ENCODE peak calls at places on chromosomes 2 and 18, in ten cellular contexts. M is activated CD4-positive, alpha-beta T cell treated with anti-CD3 and anti-CD28 coated beads, Interleukin-2, amount 50 U/mL, for 4 hours; F is BE2C; N is ELF-1; O is NCI-H510A treated with DMSO at 0.1 percent for 48 hours; K is A172; U is left ventricle myocardium superior; G is endothelial cell of umbilical vein; D is OCI-LY7; B is AG09319. R is an unnamed sample.

GRCh38 chr18:24731158-24731557 is 270.7 kb downstream of the HRH4 start:
- DNase-seq in F (no peak), N (no peak), K (no peak), B (no peak), G (no peak), O (no peak), M (no peak), U (no peak), D (no peak), R (peak)

GRCh38 chr2:100197643-100198153 is 55.3 kb upstream of the AFF3 start:
- DNase-seq in F (peak), M (no peak), O (peak), D (no peak), K (peak), U (peak), N (peak), G (peak), B (peak), R (no peak)

GRCh38 chr18:77114564-77115391 is 17.8 kb downstream of the MBP start:
- DNase-seq in F (no peak), K (no peak), D (no peak), N (peak), B (peak), M (no peak), O (no peak), G (peak), U (peak), R (no peak)

GRCh38 chr2:68250652-68251186 is 1.6 kb downstream of the PPP3R1 start:
- DNase-seq in K (no peak), B (no peak), F (no peak), N (no peak), G (no peak), U (no peak), O (no peak), D (no peak), M (no peak), R (no peak)

GRCh38 chr2:60271096-60271495 is 282.4 kb downstream of the BCL11A start:
- DNase-seq in G (no peak), F (no peak), D (no peak), N (no peak), M (no peak), O (no peak), B (no peak), K (no peak), U (no peak), R (no peak)

GRCh38 chr2:27729198-27729597 is 42.3 kb upstream of the MRPL33 start:
- DNase-seq in G (no peak), K (no peak), O (no peak), N (no peak), B (no peak), M (no peak), D (no peak), F (no peak), U (no peak), R (peak)

GRCh38 chr2:52000156-52000855 is 968.4 kb upstream of the NRXN1 start:
- DNase-seq in B (no peak), M (no peak), F (no peak), U (no peak), D (no peak), G (no peak), N (no peak), K (no peak), O (no peak), R (no peak)

GRCh38 chr2:171652411-171652775 is 34.9 kb upstream of the DYNC1I2 start:
- DNase-seq in K (no peak), G (no peak), M (no peak), U (no peak), D (no peak), B (no peak), O (no peak), F (no peak), N (peak), R (peak)

GRCh38 chr18:8117008-8117376 is 492.2 kb upstream of the RAB12 start:
- DNase-seq in F (no peak), K (no peak), G (no peak), D (no peak), O (no peak), M (no peak), N (no peak), U (no peak), B (no peak), R (no peak)

GRCh38 chr2:12964904-12965539 is 248.3 kb downstream of the TRIB2 start:
- DNase-seq in G (no peak), N (no peak), M (no peak), K (no peak), B (no peak), U (no peak), D (no peak), O (no peak), F (peak), R (no peak)

GRCh38 chr2:168793596-168793995 is 8.8 kb upstream of the NOSTRIN start:
- DNase-seq in B (no peak), F (no peak), N (no peak), G (no peak), D (no peak), K (no peak), M (no peak), U (no peak), O (no peak), R (no peak)

GRCh38 chr2:2043394-2043793 is 287.7 kb downstream of the MYT1L start:
- DNase-seq in N (no peak), B (no peak), U (no peak), D (no peak), G (no peak), O (no peak), K (no peak), F (no peak), M (no peak), R (no peak)

GRCh38 chr2:9078405-9078804 is 74.9 kb upstream of the MBOAT2 start:
- DNase-seq in K (no peak), D (no peak), F (no peak), B (no peak), O (no peak), M (no peak), G (no peak), U (no peak), N (no peak), R (no peak)

GRCh38 chr2:113169002-113169530 is 4.7 kb upstream of the PSD4 start:
- DNase-seq in D (no peak), K (no peak), F (no peak), U (no peak), N (no peak), B (no peak), O (no peak), M (no peak), G (no peak), R (no peak)